ENCODE peak calls at places on chromosomes 6 and 20, in nine cellular contexts. G, X, U, R, J, Y, S, Q and N are unnamed samples.

GRCh38 chr6:378958-379366 is 12.6 kb upstream of the IRF4 start:
- DNase-seq in G (no peak), X (no peak), U (no peak), R (no peak), J (no peak), Y (no peak), S (no peak), Q (no peak), N (no peak)

GRCh38 chr6:56595490-56596122 is 47.1 kb downstream of the DST start:
- DNase-seq in G (peak), X (peak), U (peak), R (peak), J (peak), Y (peak), S (peak), Q (no peak), N (no peak)

GRCh38 chr6:106749611-106750010 is 120.2 kb downstream of the QRSL1 start:
- DNase-seq in G (no peak), X (no peak), U (no peak), R (peak), J (peak), Y (no peak), S (no peak), Q (peak), N (no peak)

GRCh38 chr6:154974485-154975149 is 20.5 kb upstream of the TIAM2 start:
- DNase-seq in G (no peak), X (peak), U (no peak), R (no peak), J (no peak), Y (no peak), S (no peak), Q (no peak), N (no peak)

GRCh38 chr6:45462190-45463134 is 84.7 kb upstream of the SUPT3H start:
- DNase-seq in G (no peak), X (no peak), U (no peak), R (no peak), J (peak), Y (no peak), S (no peak), Q (no peak), N (no peak)

GRCh38 chr6:110039996-110040383 is 61.9 kb downstream of the GPR6 start:
- DNase-seq in G (peak), X (peak), U (peak), R (peak), J (peak), Y (peak), S (no peak), Q (no peak), N (no peak)

GRCh38 chr6:129673758-129674157 is 36.2 kb downstream of the ARHGAP18 start:
- DNase-seq in G (no peak), X (no peak), U (no peak), R (no peak), J (peak), Y (no peak), S (no peak), Q (no peak), N (no peak)

GRCh38 chr6:4308354-4308753 is 173.0 kb upstream of the ECI2 start:
- DNase-seq in G (no peak), X (no peak), U (no peak), R (no peak), J (no peak), Y (no peak), S (no peak), Q (no peak), N (no peak)

GRCh38 chr6:67350729-67351128 is 1284.4 kb upstream of the ADGRB3 start:
- DNase-seq in G (no peak), X (no peak), U (no peak), R (no peak), J (no peak), Y (no peak), S (no peak), Q (no peak), N (no peak)

GRCh38 chr20:881051-881820 is 34.9 kb downstream of the ANGPT4 start:
- DNase-seq in G (no peak), X (peak), U (peak), R (no peak), J (peak), Y (no peak), S (no peak), Q (no peak), N (no peak)

GRCh38 chr6:63529498-63529897 is 42.8 kb upstream of the LOC128125822 start:
- DNase-seq in G (peak), X (no peak), U (no peak), R (no peak), J (peak), Y (no peak), S (no peak), Q (no peak), N (no peak)